ENCODE peak calls at places on chromosomes 6 and 20, in five cellular contexts. A is mucosa of gallbladder, O is adrenal gland, R is T-helper 9 cell, V is memory B cell. C is an unnamed sample.

GRCh38 chr20:15564981-15565380 is 1008.3 kb downstream of the KIF16B start:
- DNase-seq in A (no peak), R (no peak), O (no peak), V (no peak), C (no peak)

GRCh38 chr6:15922510-15923307 is 206.2 kb upstream of the MYLIP start:
- DNase-seq in V (no peak), A (peak), O (no peak), R (no peak), C (no peak)

GRCh38 chr6:158569036-158569435 is 9.1 kb downstream of the TMEM181 start:
- DNase-seq in R (no peak), V (no peak), A (no peak), O (no peak), C (peak)

GRCh38 chr20:63080411-63080810 is 73.6 kb upstream of the BHLHE23 start:
- DNase-seq in R (no peak), O (peak), A (no peak), V (no peak), C (peak)

GRCh38 chr20:20148774-20149173 is 96.4 kb downstream of the CFAP61 start:
- DNase-seq in O (no peak), R (no peak), V (no peak), A (no peak), C (no peak)

GRCh38 chr6:107386340-107386739 is 73.0 kb downstream of the PDSS2 start:
- DNase-seq in O (no peak), A (no peak), V (no peak), R (no peak), C (no peak)

GRCh38 chr6:70725817-70726413 is 58.2 kb downstream of the SMAP1 start:
- DNase-seq in V (no peak), A (no peak), R (no peak), O (no peak), C (no peak)

GRCh38 chr6:33061987-33062386 is 11.5 kb downstream of the HLA-DPA1 start:
- DNase-seq in A (no peak), R (no peak), O (no peak), V (no peak), C (no peak)

GRCh38 chr20:10696650-10697049 is 22.9 kb upstream of the JAG1 start:
- DNase-seq in V (no peak), R (no peak), A (no peak), O (no peak), C (no peak)

GRCh38 chr6:136751478-136751956 is 40.8 kb downstream of the MAP3K5 start:
- DNase-seq in V (no peak), R (no peak), O (no peak), A (no peak), C (peak)

GRCh38 chr6:156852858-156853216 is 75.7 kb downstream of the ARID1B start:
- DNase-seq in V (no peak), R (no peak), O (no peak), A (no peak), C (no peak)

GRCh38 chr20:4053516-4053919 is 38.2 kb upstream of the RNF24 start:
- DNase-seq in O (no peak), A (no peak), R (no peak), V (no peak), C (no peak)

GRCh38 chr6:43014434-43014909 is 423 bp downstream of the KLHDC3 start:
- DNase-seq in V (no peak), O (no peak), A (no peak), R (no peak), C (peak)

GRCh38 chr6:14598017-14598864 is 480.7 kb downstream of the CD83 start:
- DNase-seq in R (no peak), A (no peak), V (no peak), O (no peak), C (no peak)

GRCh38 chr6:116616757-116617093 is 446 bp downstream of the RSPH4A start:
- DNase-seq in R (no peak), O (no peak), V (peak), A (no peak), C (peak)

GRCh38 chr6:116251568-116252384 is 2.1 kb downstream of the TSPYL4 start:
- DNase-seq in V (no peak), R (no peak), O (no peak), A (no peak), C (no peak)

GRCh38 chr6:9499709-9500108 is 915.2 kb downstream of the TFAP2A start:
- DNase-seq in V (no peak), O (no peak), A (no peak), R (no peak), C (no peak)

GRCh38 chr6:46996860-46997641 is 45.1 kb downstream of the ADGRF1 start:
- DNase-seq in R (no peak), O (no peak), A (no peak), V (no peak), C (no peak)

GRCh38 chr20:16528078-16528477 is 45.2 kb downstream of the KIF16B start:
- DNase-seq in R (no peak), A (peak), O (peak), V (no peak), C (peak)

GRCh38 chr6:81763968-81764367 is 11.5 kb upstream of the TENT5A start:
- DNase-seq in O (no peak), V (no peak), R (no peak), A (no peak), C (no peak)

GRCh38 chr6:27501187-27501586 is 28.3 kb upstream of the ZNF184 start:
- DNase-seq in R (no peak), V (no peak), O (no peak), A (no peak), C (no peak)

GRCh38 chr20:6746901-6747609 is 20.4 kb upstream of the BMP2 start:
- DNase-seq in A (no peak), V (no peak), O (no peak), R (no peak), C (no peak)

GRCh38 chr6:124076336-124077048 is 272.8 kb downstream of the NKAIN2 start:
- DNase-seq in R (no peak), A (no peak), V (no peak), O (no peak), C (no peak)

GRCh38 chr20:60627751-60628565 is 624.1 kb upstream of the CDH4 start:
- DNase-seq in R (no peak), V (no peak), O (no peak), A (no peak), C (no peak)

GRCh38 chr6:142398353-142398752 is 96.5 kb downstream of the ADGRG6 start:
- DNase-seq in O (no peak), V (no peak), A (no peak), R (no peak), C (no peak)

GRCh38 chr6:125742024-125742423 is 7.4 kb upstream of the HEY2 start:
- DNase-seq in R (no peak), A (no peak), V (no peak), O (no peak), C (no peak)

GRCh38 chr6:167238694-167239467 is 52.2 kb upstream of the UNC93A start:
- DNase-seq in R (no peak), O (no peak), V (no peak), A (no peak), C (peak)

GRCh38 chr6:26330835-26331808 is 33.9 kb upstream of the BTN3A2 start:
- DNase-seq in R (no peak), O (no peak), A (no peak), V (no peak), C (no peak)

GRCh38 chr6:168671863-168672546 is 231.0 kb downstream of the SMOC2 start:
- DNase-seq in V (no peak), O (no peak), R (no peak), A (no peak), C (no peak)

GRCh38 chr6:27862396-27863061 is 49.7 kb downstream of the OR2B2 start:
- DNase-seq in A (no peak), V (no peak), R (no peak), O (no peak), C (no peak)

GRCh38 chr6:12967686-12968085 is 251.1 kb downstream of the PHACTR1 start:
- DNase-seq in V (no peak), R (no peak), A (no peak), O (no peak), C (no peak)

GRCh38 chr6:166769648-166770047 is 142.6 kb upstream of the RPS6KA2 start:
- DNase-seq in A (no peak), R (no peak), V (no peak), O (no peak), C (no peak)

GRCh38 chr20:38833857-38834164 is 28.3 kb downstream of the PPP1R16B start:
- DNase-seq in A (no peak), R (peak), V (no peak), O (no peak), C (no peak)